ENCODE peak calls at places on chromosomes 4 and X, in five cellular contexts. One of them, this sample, is unnamed.

GRCh38 chr4:26223160-26223559 is 97.7 kb upstream of the RBPJ start:
- DNase-seq in heart right ventricle: no peak
- DNase-seq in fibroblast of pulmonary artery: no peak
- DNase-seq in epithelial cell of esophagus: peak
- DNase-seq in CD8-positive, alpha-beta T cell: no peak
- DNase-seq in this sample: peak

GRCh38 chr4:90293320-90293719 is 166.1 kb downstream of the CCSER1 start:
- DNase-seq in epithelial cell of esophagus: peak
- DNase-seq in CD8-positive, alpha-beta T cell: no peak
- DNase-seq in heart right ventricle: no peak
- DNase-seq in fibroblast of pulmonary artery: peak
- DNase-seq in this sample: peak

GRCh38 chrX:7077241-7077909 is 70.1 kb upstream of the STS start:
- DNase-seq in heart right ventricle: no peak
- DNase-seq in CD8-positive, alpha-beta T cell: no peak
- DNase-seq in fibroblast of pulmonary artery: no peak
- DNase-seq in epithelial cell of esophagus: no peak
- DNase-seq in this sample: no peak

GRCh38 chrX:38103857-38104812 is 97.8 kb downstream of the SYTL5 start:
- DNase-seq in heart right ventricle: no peak
- DNase-seq in fibroblast of pulmonary artery: no peak
- DNase-seq in epithelial cell of esophagus: no peak
- DNase-seq in CD8-positive, alpha-beta T cell: no peak
- DNase-seq in this sample: no peak

GRCh38 chrX:13077168-13077567 is 32.7 kb upstream of the FAM9C start:
- DNase-seq in heart right ventricle: no peak
- DNase-seq in epithelial cell of esophagus: peak
- DNase-seq in CD8-positive, alpha-beta T cell: no peak
- DNase-seq in fibroblast of pulmonary artery: no peak
- DNase-seq in this sample: peak

GRCh38 chrX:129932792-129933321 is 26.9 kb downstream of the UTP14A start:
- DNase-seq in heart right ventricle: peak
- DNase-seq in epithelial cell of esophagus: peak
- DNase-seq in CD8-positive, alpha-beta T cell: no peak
- DNase-seq in fibroblast of pulmonary artery: no peak
- DNase-seq in this sample: peak

GRCh38 chrX:24424948-24425347 is 40.1 kb upstream of the PDK3 start:
- DNase-seq in heart right ventricle: peak
- DNase-seq in epithelial cell of esophagus: no peak
- DNase-seq in fibroblast of pulmonary artery: peak
- DNase-seq in CD8-positive, alpha-beta T cell: no peak
- DNase-seq in this sample: peak

GRCh38 chr4:54110019-54110416 is 10.1 kb downstream of the GSX2 start:
- DNase-seq in fibroblast of pulmonary artery: no peak
- DNase-seq in heart right ventricle: no peak
- DNase-seq in CD8-positive, alpha-beta T cell: no peak
- DNase-seq in epithelial cell of esophagus: no peak
- DNase-seq in this sample: no peak

GRCh38 chr4:182754895-182755294 is 162.3 kb downstream of the DCTD start:
- DNase-seq in fibroblast of pulmonary artery: no peak
- DNase-seq in epithelial cell of esophagus: no peak
- DNase-seq in CD8-positive, alpha-beta T cell: no peak
- DNase-seq in heart right ventricle: no peak
- DNase-seq in this sample: no peak

GRCh38 chr4:119165767-119166166 is 30.1 kb downstream of the MYOZ2 start:
- DNase-seq in epithelial cell of esophagus: no peak
- DNase-seq in heart right ventricle: no peak
- DNase-seq in fibroblast of pulmonary artery: no peak
- DNase-seq in CD8-positive, alpha-beta T cell: no peak
- DNase-seq in this sample: no peak

GRCh38 chr4:157994863-157995262 is 178.0 kb downstream of the GASK1B start:
- DNase-seq in fibroblast of pulmonary artery: peak
- DNase-seq in epithelial cell of esophagus: peak
- DNase-seq in heart right ventricle: no peak
- DNase-seq in CD8-positive, alpha-beta T cell: no peak
- DNase-seq in this sample: peak

GRCh38 chr4:165560941-165561340 is 182.1 kb downstream of the CPE start:
- DNase-seq in fibroblast of pulmonary artery: peak
- DNase-seq in CD8-positive, alpha-beta T cell: no peak
- DNase-seq in epithelial cell of esophagus: peak
- DNase-seq in heart right ventricle: no peak
- DNase-seq in this sample: no peak

GRCh38 chr4:186032259-186032658 is 36.7 kb upstream of the TLR3 start:
- DNase-seq in epithelial cell of esophagus: peak
- DNase-seq in fibroblast of pulmonary artery: no peak
- DNase-seq in heart right ventricle: no peak
- DNase-seq in CD8-positive, alpha-beta T cell: no peak
- DNase-seq in this sample: peak

GRCh38 chrX:123450217-123450616 is 266.1 kb downstream of the GRIA3 start:
- DNase-seq in fibroblast of pulmonary artery: peak
- DNase-seq in CD8-positive, alpha-beta T cell: no peak
- DNase-seq in epithelial cell of esophagus: peak
- DNase-seq in heart right ventricle: no peak
- DNase-seq in this sample: peak

GRCh38 chrX:22628275-22628674 is 355.6 kb downstream of the CBLL2 start:
- DNase-seq in CD8-positive, alpha-beta T cell: no peak
- DNase-seq in fibroblast of pulmonary artery: no peak
- DNase-seq in heart right ventricle: peak
- DNase-seq in epithelial cell of esophagus: no peak
- DNase-seq in this sample: no peak

GRCh38 chrX:15816886-15817285 is 26.6 kb downstream of the ZRSR2 start:
- DNase-seq in CD8-positive, alpha-beta T cell: peak
- DNase-seq in heart right ventricle: no peak
- DNase-seq in fibroblast of pulmonary artery: peak
- DNase-seq in epithelial cell of esophagus: no peak
- DNase-seq in this sample: no peak

GRCh38 chr4:99563310-99564186 is at the start of gene TRMT10A:
- DNase-seq in epithelial cell of esophagus: peak
- DNase-seq in heart right ventricle: peak
- DNase-seq in CD8-positive, alpha-beta T cell: peak
- DNase-seq in fibroblast of pulmonary artery: peak
- DNase-seq in this sample: peak

GRCh38 chr4:99564921-99565320 is 1.1 kb upstream of the TRMT10A start:
- DNase-seq in heart right ventricle: no peak
- DNase-seq in CD8-positive, alpha-beta T cell: no peak
- DNase-seq in fibroblast of pulmonary artery: no peak
- DNase-seq in epithelial cell of esophagus: no peak
- DNase-seq in this sample: no peak
- H3K4me3 ChIP-seq in heart right ventricle: no peak
- H3K4me3 ChIP-seq in CD8-positive, alpha-beta T cell: no peak
- H3K4me3 ChIP-seq in fibroblast of pulmonary artery: no peak
- H3K4me3 ChIP-seq in epithelial cell of esophagus: no peak
- H3K4me3 ChIP-seq in this sample: no peak

DNA sequence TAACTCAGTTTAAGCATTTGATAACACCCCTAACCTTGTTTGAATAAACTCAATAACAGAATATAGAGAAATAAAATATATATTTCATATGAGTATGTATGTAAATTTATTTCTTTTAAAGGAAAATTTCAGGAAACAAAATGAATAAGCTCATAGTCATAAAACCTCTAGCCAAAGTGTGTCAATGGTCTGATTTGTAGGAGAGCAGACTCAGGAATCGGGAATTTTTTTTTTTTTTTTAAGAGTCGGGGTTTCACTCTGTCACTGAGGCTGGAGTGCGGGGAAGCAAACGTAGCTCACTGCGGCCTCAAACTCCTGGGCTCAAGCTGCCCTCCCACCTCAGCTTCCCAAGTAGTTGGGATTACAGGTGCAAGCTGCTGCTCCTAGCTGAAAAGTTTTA is 2.4 kb downstream of the PKD2 start:
- DNase-seq in CD8-positive, alpha-beta T cell: no peak
- DNase-seq in fibroblast of pulmonary artery: no peak
- DNase-seq in heart right ventricle: no peak
- DNase-seq in epithelial cell of esophagus: no peak
- DNase-seq in this sample: peak
- H3K4me3 ChIP-seq in CD8-positive, alpha-beta T cell: no peak
- H3K4me3 ChIP-seq in fibroblast of pulmonary artery: no peak
- H3K4me3 ChIP-seq in heart right ventricle: peak
- H3K4me3 ChIP-seq in epithelial cell of esophagus: no peak
- H3K4me3 ChIP-seq in this sample: peak

GRCh38 chr4:141046255-141046654 is 87.0 kb downstream of the RNF150 start:
- DNase-seq in epithelial cell of esophagus: peak
- DNase-seq in heart right ventricle: peak
- DNase-seq in fibroblast of pulmonary artery: peak
- DNase-seq in CD8-positive, alpha-beta T cell: no peak
- DNase-seq in this sample: peak
- H3K4me3 ChIP-seq in epithelial cell of esophagus: no peak
- H3K4me3 ChIP-seq in heart right ventricle: no peak
- H3K4me3 ChIP-seq in fibroblast of pulmonary artery: no peak
- H3K4me3 ChIP-seq in CD8-positive, alpha-beta T cell: no peak
- H3K4me3 ChIP-seq in this sample: peak

GRCh38 chr4:18957721-18958120 is 936.2 kb upstream of the LCORL start:
- DNase-seq in CD8-positive, alpha-beta T cell: no peak
- DNase-seq in heart right ventricle: no peak
- DNase-seq in epithelial cell of esophagus: no peak
- DNase-seq in fibroblast of pulmonary artery: no peak
- DNase-seq in this sample: no peak

GRCh38 chr4:18954538-18954937 is 933.0 kb upstream of the LCORL start:
- DNase-seq in fibroblast of pulmonary artery: no peak
- DNase-seq in heart right ventricle: no peak
- DNase-seq in CD8-positive, alpha-beta T cell: no peak
- DNase-seq in epithelial cell of esophagus: no peak
- DNase-seq in this sample: no peak

GRCh38 chr4:18953613-18954012 is 932.1 kb upstream of the LCORL start:
- DNase-seq in epithelial cell of esophagus: no peak
- DNase-seq in CD8-positive, alpha-beta T cell: no peak
- DNase-seq in fibroblast of pulmonary artery: no peak
- DNase-seq in heart right ventricle: no peak
- DNase-seq in this sample: no peak
- H3K4me3 ChIP-seq in epithelial cell of esophagus: no peak
- H3K4me3 ChIP-seq in CD8-positive, alpha-beta T cell: no peak
- H3K4me3 ChIP-seq in fibroblast of pulmonary artery: no peak
- H3K4me3 ChIP-seq in heart right ventricle: no peak
- H3K4me3 ChIP-seq in this sample: no peak

GRCh38 chrX:34764842-34765241 is 107.8 kb upstream of the TMEM47 start:
- DNase-seq in epithelial cell of esophagus: no peak
- DNase-seq in fibroblast of pulmonary artery: no peak
- DNase-seq in heart right ventricle: no peak
- DNase-seq in CD8-positive, alpha-beta T cell: no peak
- DNase-seq in this sample: no peak
- H3K4me3 ChIP-seq in epithelial cell of esophagus: no peak
- H3K4me3 ChIP-seq in fibroblast of pulmonary artery: no peak
- H3K4me3 ChIP-seq in heart right ventricle: no peak
- H3K4me3 ChIP-seq in CD8-positive, alpha-beta T cell: no peak
- H3K4me3 ChIP-seq in this sample: no peak

GRCh38 chr4:76690906-76691275 is 207.1 kb downstream of the SOWAHB start:
- DNase-seq in epithelial cell of esophagus: no peak
- DNase-seq in fibroblast of pulmonary artery: no peak
- DNase-seq in heart right ventricle: no peak
- DNase-seq in CD8-positive, alpha-beta T cell: no peak
- DNase-seq in this sample: peak

GRCh38 chr4:76689079-76689817 is 208.7 kb downstream of the SOWAHB start:
- DNase-seq in CD8-positive, alpha-beta T cell: no peak
- DNase-seq in epithelial cell of esophagus: peak
- DNase-seq in heart right ventricle: no peak
- DNase-seq in fibroblast of pulmonary artery: peak
- DNase-seq in this sample: peak

GRCh38 chr4:76690091-76690905 is 207.6 kb downstream of the SOWAHB start:
- DNase-seq in CD8-positive, alpha-beta T cell: no peak
- DNase-seq in heart right ventricle: no peak
- DNase-seq in fibroblast of pulmonary artery: no peak
- DNase-seq in epithelial cell of esophagus: peak
- DNase-seq in this sample: peak

GRCh38 chr4:76687730-76688441 is 210.1 kb downstream of the SOWAHB start:
- DNase-seq in heart right ventricle: no peak
- DNase-seq in CD8-positive, alpha-beta T cell: no peak
- DNase-seq in epithelial cell of esophagus: no peak
- DNase-seq in fibroblast of pulmonary artery: no peak
- DNase-seq in this sample: no peak

GRCh38 chr4:76688737-76689078 is 209.2 kb downstream of the SOWAHB start:
- DNase-seq in epithelial cell of esophagus: peak
- DNase-seq in fibroblast of pulmonary artery: no peak
- DNase-seq in CD8-positive, alpha-beta T cell: no peak
- DNase-seq in heart right ventricle: no peak
- DNase-seq in this sample: peak
- H3K4me3 ChIP-seq in epithelial cell of esophagus: peak
- H3K4me3 ChIP-seq in fibroblast of pulmonary artery: peak
- H3K4me3 ChIP-seq in CD8-positive, alpha-beta T cell: peak
- H3K4me3 ChIP-seq in heart right ventricle: peak
- H3K4me3 ChIP-seq in this sample: peak

This sample was measured in GM23248.